ENCODE peak calls at places on chromosomes 2 and 18, in six cellular contexts. R is IMR-90, O is H9, B is mesenchymal stem cell, C is trophoblast cell, J is neuronal stem cell. A is an unnamed sample.

GRCh38 chr2:189013047-189013446 is 38.9 kb downstream of the COL3A1 start:
- DNase-seq in R (peak), B (no peak), O (no peak), J (no peak), C (no peak), A (no peak)

GRCh38 chr2:42978887-42979415 is 186.6 kb upstream of the HAAO start:
- DNase-seq in J (no peak), R (no peak), C (no peak), O (no peak), B (no peak), A (no peak)

GRCh38 chr2:68767996-68768395 is 33.4 kb downstream of the ARHGAP25 start:
- DNase-seq in C (no peak), O (no peak), J (no peak), R (no peak), B (no peak), A (no peak)

GRCh38 chr18:79785831-79786230 is 11.9 kb upstream of the KCNG2 start:
- DNase-seq in C (no peak), R (no peak), B (no peak), J (no peak), O (no peak), A (no peak)

GRCh38 chr18:8763611-8764010 is 58.3 kb downstream of the MTCL1 start:
- DNase-seq in B (peak), J (no peak), C (no peak), O (no peak), R (no peak), A (no peak)

GRCh38 chr2:239399404-239399999 is 1.3 kb downstream of the HDAC4 start:
- DNase-seq in O (peak), B (peak), J (no peak), R (peak), C (no peak), A (peak)

GRCh38 chr2:109467701-109468100 is 146.1 kb downstream of the SEPTIN10 start:
- DNase-seq in R (no peak), B (no peak), O (no peak), J (no peak), C (peak), A (no peak)

GRCh38 chr2:151334082-151334815 is 23.1 kb upstream of the TNFAIP6 start:
- DNase-seq in J (no peak), B (peak), R (peak), C (no peak), O (no peak), A (no peak)

GRCh38 chr2:102061962-102062795 is 70.4 kb downstream of the IL1R2 start:
- DNase-seq in O (no peak), B (peak), J (no peak), R (peak), C (peak), A (no peak)

GRCh38 chr2:188512456-188512855 is 220.8 kb downstream of the GULP1 start:
- DNase-seq in B (peak), J (no peak), O (no peak), R (peak), C (peak), A (peak)

GRCh38 chr2:173938700-173939384 is 26.3 kb downstream of the SP3 start:
- DNase-seq in J (no peak), R (no peak), C (peak), O (no peak), B (no peak), A (no peak)

GRCh38 chr2:239156516-239157265 is 244.1 kb downstream of the HDAC4 start:
- DNase-seq in B (no peak), O (peak), J (no peak), R (no peak), C (no peak), A (no peak)

GRCh38 chr2:45435316-45435715 is 175.8 kb downstream of the SRBD1 start:
- DNase-seq in O (no peak), C (peak), J (no peak), R (peak), B (peak), A (no peak)

GRCh38 chr2:157572725-157573124 is 55.9 kb downstream of the ACVR1C start:
- DNase-seq in B (no peak), R (no peak), C (peak), O (no peak), J (no peak), A (peak)

GRCh38 chr18:48230459-48231113 is 178.6 kb downstream of the ZBTB7C start:
- DNase-seq in O (peak), R (peak), C (peak), J (peak), B (peak), A (peak)

GRCh38 chr2:72921088-72921851 is 4.0 kb downstream of the EMX1 start:
- DNase-seq in R (no peak), C (no peak), B (no peak), O (no peak), J (no peak), A (no peak)
- H2AK5ac ChIP-seq in R (no peak), C (no peak), B (no peak), O (no peak), J (no peak), A (no peak)

DNA sequence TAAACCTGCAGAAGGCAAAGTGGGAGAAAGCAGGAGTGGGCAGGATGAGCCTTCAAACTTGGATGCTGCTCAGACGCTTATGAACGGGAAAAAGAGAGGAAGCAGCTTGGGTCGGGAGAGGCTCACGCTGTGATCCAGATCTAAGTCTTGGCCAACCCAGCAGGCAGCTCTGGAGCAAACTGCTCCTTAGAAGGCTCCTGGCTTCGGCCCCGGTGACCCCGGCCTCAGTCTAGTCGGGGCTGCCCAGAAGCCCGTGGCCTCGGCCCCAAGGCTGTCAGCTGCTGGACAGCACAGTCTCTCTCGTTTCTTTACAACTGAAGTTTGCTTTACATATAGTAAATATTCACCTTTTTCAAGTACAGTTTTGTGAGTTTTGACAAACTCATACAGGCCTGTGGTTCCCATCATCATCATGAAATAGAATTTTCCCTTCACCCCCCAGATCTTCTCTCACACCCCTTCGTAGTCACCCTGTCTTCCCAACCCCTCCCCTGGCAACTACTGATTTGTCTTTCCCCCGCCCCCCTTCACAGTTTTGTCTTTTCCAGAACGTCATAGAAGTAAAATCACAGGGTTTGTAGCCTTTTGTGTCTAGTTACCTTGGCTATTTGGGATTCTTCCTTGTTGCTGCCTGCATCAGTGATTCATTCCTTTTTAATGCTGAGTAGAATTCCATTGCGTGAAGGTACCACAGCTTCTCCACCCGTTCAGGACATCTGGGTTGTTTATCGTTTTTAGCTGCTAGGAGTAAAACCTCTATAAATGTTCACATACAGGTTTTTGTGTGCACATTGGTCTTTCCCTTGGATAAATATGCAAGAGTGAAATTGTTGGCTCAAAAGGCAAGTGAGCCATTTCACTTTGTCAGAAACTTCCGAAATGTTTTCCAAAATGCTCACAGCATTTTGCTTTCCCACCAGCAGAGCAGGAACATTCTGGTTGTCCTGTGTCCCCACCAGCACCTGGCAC is 35.1 kb downstream of the MYO7B start:
- DNase-seq in C (peak), O (peak), J (no peak), R (peak), B (no peak), A (no peak)
- H2AK5ac ChIP-seq in C (no peak), O (no peak), J (no peak), R (no peak), B (no peak), A (no peak)

GRCh38 chr2:218219934-218220333 is 2.9 kb downstream of the ARPC2 start:
- DNase-seq in J (no peak), C (no peak), B (no peak), R (no peak), O (no peak), A (no peak)
- H2AK5ac ChIP-seq in J (no peak), C (no peak), B (no peak), R (no peak), O (no peak), A (no peak)

GRCh38 chr2:219219781-219220532 is 1.2 kb upstream of the ABCB6 start:
- DNase-seq in B (no peak), J (no peak), C (no peak), R (no peak), O (no peak), A (no peak)
- H2AK5ac ChIP-seq in B (no peak), J (peak), C (no peak), R (no peak), O (no peak), A (no peak)

GRCh38 chr2:206079699-206080465 is 6.1 kb downstream of the INO80D start:
- DNase-seq in R (no peak), J (no peak), B (no peak), O (peak), C (no peak), A (peak)
- H2AK5ac ChIP-seq in R (no peak), J (no peak), B (no peak), O (peak), C (no peak), A (peak)

DNA sequence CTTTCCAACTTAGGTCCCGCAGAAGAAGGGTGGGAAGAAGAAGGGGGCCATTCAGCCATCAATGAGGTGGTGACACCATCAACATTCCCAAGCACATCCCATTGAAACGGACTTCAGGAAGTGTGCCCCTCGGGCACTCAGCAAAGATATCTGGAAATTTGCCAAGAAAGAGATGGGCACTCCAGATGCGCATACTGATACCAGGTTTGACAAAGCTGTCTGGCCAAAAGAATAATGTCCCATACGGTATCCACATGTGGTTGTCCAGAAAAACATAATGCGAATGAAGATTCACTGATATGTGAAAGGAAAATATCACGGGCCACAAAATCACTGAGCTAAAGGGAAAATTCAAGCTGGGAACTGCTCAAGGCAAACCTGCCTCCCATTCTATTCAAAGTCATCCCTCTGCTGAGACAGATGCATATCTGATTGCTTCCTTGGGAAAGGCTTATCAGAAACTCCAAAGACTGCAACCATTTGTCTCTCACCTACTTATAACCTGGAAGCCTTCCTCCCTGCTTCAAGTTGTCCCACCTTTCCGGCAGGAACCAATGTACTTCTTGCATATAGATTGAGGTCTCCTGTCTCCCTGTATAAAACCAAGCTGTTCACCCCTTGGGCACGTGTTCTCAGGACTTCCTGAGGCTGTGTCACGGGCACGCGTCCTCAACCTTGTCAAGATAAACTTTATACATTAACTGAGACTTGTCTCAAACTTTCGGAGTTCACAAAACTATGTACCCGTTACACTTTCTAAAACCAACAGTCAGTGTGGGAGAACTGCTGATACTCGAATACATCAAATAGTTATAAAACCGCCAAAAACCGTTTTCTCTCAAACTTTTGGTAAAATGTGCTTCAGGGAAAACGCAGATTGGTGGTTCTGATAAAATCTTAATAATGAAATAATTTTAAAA is 1.3 kb upstream of the PDK1 start:
- DNase-seq in C (peak), B (no peak), J (no peak), O (no peak), R (no peak), A (peak)
- H2AK5ac ChIP-seq in C (no peak), B (no peak), J (no peak), O (no peak), R (peak), A (peak)

DNA sequence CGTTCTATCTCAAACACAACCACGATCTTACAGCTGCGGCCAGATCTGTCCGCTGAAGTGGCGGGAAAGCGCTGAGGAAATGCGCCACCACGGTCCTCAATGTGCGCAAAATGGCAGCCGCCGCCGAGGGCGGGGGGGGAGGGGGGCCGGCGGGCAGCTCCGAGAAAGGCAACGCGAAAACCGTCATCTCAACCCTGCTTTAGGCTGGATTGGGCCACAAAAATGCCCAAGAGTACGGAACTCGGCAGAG is 443 bp downstream of the SRSF7 start:
- DNase-seq in B (no peak), J (no peak), C (peak), O (no peak), R (no peak), A (no peak)
- H2AK5ac ChIP-seq in B (no peak), J (peak), C (peak), O (no peak), R (peak), A (peak)

GRCh38 chr2:169164311-169164710 is 94.9 kb downstream of the DHRS9 start:
- DNase-seq in C (no peak), B (no peak), J (no peak), R (no peak), O (no peak), A (no peak)

GRCh38 chr2:169159686-169160085 is 90.3 kb downstream of the DHRS9 start:
- DNase-seq in C (no peak), J (no peak), O (no peak), R (no peak), B (peak), A (no peak)

GRCh38 chr2:169160926-169161481 is 91.6 kb downstream of the DHRS9 start:
- DNase-seq in B (no peak), J (no peak), O (no peak), C (no peak), R (no peak), A (no peak)

GRCh38 chr2:169165791-169166190 is 96.4 kb downstream of the DHRS9 start:
- DNase-seq in J (no peak), B (no peak), C (no peak), R (no peak), O (no peak), A (no peak)

DNA sequence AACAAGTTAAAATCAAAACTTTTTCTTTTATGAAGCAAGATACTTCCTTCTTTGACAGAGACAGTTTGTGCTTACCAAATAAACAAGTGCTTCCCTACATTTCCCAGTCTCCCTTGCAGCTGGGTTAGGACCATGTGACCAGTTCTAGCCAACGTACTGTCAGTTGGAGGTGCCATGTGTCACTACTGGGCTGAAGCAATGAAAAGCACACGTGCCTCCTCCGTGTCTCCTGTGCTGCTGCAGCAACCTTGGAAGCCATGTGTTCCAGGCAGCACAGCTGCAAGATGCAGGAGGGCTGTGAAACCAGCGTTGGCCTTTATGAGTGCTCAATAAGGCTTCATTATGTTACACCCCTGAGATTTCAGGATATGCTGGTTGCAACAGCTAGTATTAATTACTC is 93.2 kb downstream of the DHRS9 start:
- DNase-seq in O (no peak), B (no peak), J (no peak), C (no peak), R (no peak), A (no peak)
- H2AK5ac ChIP-seq in O (no peak), B (no peak), J (no peak), C (no peak), R (no peak), A (no peak)